ENCODE peak calls at places on chromosomes 16 and 17, in four cellular contexts. One of them, this sample, is unnamed.
A peak's percentile ranks its signal among the peaks of the same experiment; 100 is the strongest.

GRCh38 chr16:84228321-84228838 is 11.4 kb downstream of the KCNG4 start:
- DNase-seq in sigmoid colon: peak; percentile 83
- DNase-seq in upper lobe of right lung: peak; percentile 81
- DNase-seq in pancreas: peak; percentile 3
- DNase-seq in this sample: no peak

GRCh38 chr16:78780808-78781207 is 681.4 kb downstream of the WWOX start:
- DNase-seq in sigmoid colon: no peak
- DNase-seq in upper lobe of right lung: no peak
- DNase-seq in pancreas: no peak
- DNase-seq in this sample: no peak

GRCh38 chr16:29825145-29826044 is 5.1 kb downstream of the MVP start:
- DNase-seq in sigmoid colon: peak; percentile 90
- DNase-seq in upper lobe of right lung: no peak
- DNase-seq in pancreas: no peak
- DNase-seq in this sample: no peak

GRCh38 chr17:80624864-80625263 is 80.2 kb downstream of the RPTOR start:
- DNase-seq in sigmoid colon: no peak
- DNase-seq in upper lobe of right lung: no peak
- DNase-seq in pancreas: no peak
- DNase-seq in this sample: no peak

GRCh38 chr17:47257651-47258339 is 4.2 kb downstream of the ITGB3 start:
- DNase-seq in sigmoid colon: no peak
- DNase-seq in upper lobe of right lung: no peak
- DNase-seq in pancreas: no peak
- DNase-seq in this sample: no peak

GRCh38 chr16:22189473-22190168 is 16.5 kb upstream of the EEF2K start:
- DNase-seq in sigmoid colon: peak; percentile 86
- DNase-seq in upper lobe of right lung: peak; percentile 68
- DNase-seq in pancreas: peak; percentile 41
- DNase-seq in this sample: no peak

GRCh38 chr16:31568577-31569359 is 41.1 kb downstream of the AHSP start:
- DNase-seq in sigmoid colon: no peak
- DNase-seq in upper lobe of right lung: peak; percentile 83
- DNase-seq in pancreas: no peak
- DNase-seq in this sample: peak; percentile 68

GRCh38 chr16:52016387-52016786 is 530.6 kb downstream of the TOX3 start:
- DNase-seq in sigmoid colon: no peak
- DNase-seq in upper lobe of right lung: no peak
- DNase-seq in pancreas: no peak
- DNase-seq in this sample: no peak

GRCh38 chr17:17305282-17305801 is 2.2 kb downstream of the NT5M start:
- DNase-seq in sigmoid colon: no peak
- DNase-seq in upper lobe of right lung: no peak
- DNase-seq in pancreas: no peak
- DNase-seq in this sample: peak; percentile 53

GRCh38 chr17:61794792-61795191 is 68.5 kb downstream of the BRIP1 start:
- DNase-seq in sigmoid colon: no peak
- DNase-seq in upper lobe of right lung: no peak
- DNase-seq in pancreas: no peak
- DNase-seq in this sample: no peak

GRCh38 chr16:72493681-72494415 is 321.9 kb upstream of the PMFBP1 start:
- DNase-seq in sigmoid colon: no peak
- DNase-seq in upper lobe of right lung: no peak
- DNase-seq in pancreas: no peak
- DNase-seq in this sample: no peak

GRCh38 chr16:58792188-58792587 is 58.1 kb upstream of the GOT2 start:
- DNase-seq in sigmoid colon: no peak
- DNase-seq in upper lobe of right lung: no peak
- DNase-seq in pancreas: no peak
- DNase-seq in this sample: no peak

GRCh38 chr16:50326835-50327465 is 41.8 kb downstream of the BRD7 start:
- DNase-seq in sigmoid colon: no peak
- DNase-seq in upper lobe of right lung: no peak
- DNase-seq in pancreas: no peak
- DNase-seq in this sample: no peak

GRCh38 chr16:58011652-58012051 is 10.4 kb downstream of the USB1 start:
- DNase-seq in sigmoid colon: no peak
- DNase-seq in upper lobe of right lung: no peak
- DNase-seq in pancreas: no peak
- DNase-seq in this sample: no peak

GRCh38 chr17:62621223-62621622 is 6.2 kb upstream of the MRC2 start:
- DNase-seq in sigmoid colon: no peak
- DNase-seq in upper lobe of right lung: no peak
- DNase-seq in pancreas: no peak
- DNase-seq in this sample: no peak

GRCh38 chr16:3173892-3174617 is 13.9 kb upstream of the OR1F1 start:
- DNase-seq in sigmoid colon: peak; percentile 48
- DNase-seq in upper lobe of right lung: no peak
- DNase-seq in pancreas: no peak
- DNase-seq in this sample: no peak

GRCh38 chr17:2247005-2247404 is 56.6 kb downstream of the SMG6 start:
- DNase-seq in sigmoid colon: no peak
- DNase-seq in upper lobe of right lung: no peak
- DNase-seq in pancreas: no peak
- DNase-seq in this sample: no peak

GRCh38 chr16:10625595-10626357 is 45.4 kb upstream of the EMP2 start:
- DNase-seq in sigmoid colon: no peak
- DNase-seq in upper lobe of right lung: no peak
- DNase-seq in pancreas: no peak
- DNase-seq in this sample: no peak

GRCh38 chr16:12146966-12147365 is 170.4 kb downstream of the SNX29 start:
- DNase-seq in sigmoid colon: no peak
- DNase-seq in upper lobe of right lung: no peak
- DNase-seq in pancreas: no peak
- DNase-seq in this sample: no peak

GRCh38 chr16:1183235-1183907 is 30.5 kb downstream of the CACNA1H start:
- DNase-seq in sigmoid colon: peak; percentile 90
- DNase-seq in upper lobe of right lung: no peak
- DNase-seq in pancreas: no peak
- DNase-seq in this sample: no peak
- H3K4me3 ChIP-seq in sigmoid colon: peak overlapping the region; percentile 29
- H3K4me3 ChIP-seq in upper lobe of right lung: no peak overlapping the region
- H3K4me3 ChIP-seq in pancreas: no peak overlapping the region
- H3K4me3 ChIP-seq in this sample: no peak overlapping the region

GRCh38 chr17:31391496-31391949 is at the start of gene RAB11FIP4:
- DNase-seq in sigmoid colon: no peak
- DNase-seq in upper lobe of right lung: no peak
- DNase-seq in pancreas: no peak
- DNase-seq in this sample: peak; percentile 85
- H3K4me3 ChIP-seq in sigmoid colon: peak within 1 kb of the TSS; percentile 51
- H3K4me3 ChIP-seq in upper lobe of right lung: peak within 1 kb of the TSS; percentile 39
- H3K4me3 ChIP-seq in pancreas: peak within 1 kb of the TSS; percentile 31
- H3K4me3 ChIP-seq in this sample: peak within 1 kb of the TSS; percentile 18

GRCh38 chr17:50355701-50356341 is 9.9 kb downstream of the XYLT2 start:
- DNase-seq in sigmoid colon: peak; percentile 62
- DNase-seq in upper lobe of right lung: peak; percentile 59
- DNase-seq in pancreas: no peak
- DNase-seq in this sample: no peak

GRCh38 chr17:50355336-50355700 is 9.4 kb downstream of the XYLT2 start:
- DNase-seq in sigmoid colon: peak; percentile 49
- DNase-seq in upper lobe of right lung: no peak
- DNase-seq in pancreas: no peak
- DNase-seq in this sample: no peak

GRCh38 chr17:50356892-50357510 is 11.1 kb downstream of the XYLT2 start:
- DNase-seq in sigmoid colon: peak; percentile 46
- DNase-seq in upper lobe of right lung: no peak
- DNase-seq in pancreas: no peak
- DNase-seq in this sample: peak; percentile 66

GRCh38 chr17:50354776-50355175 is 8.8 kb downstream of the XYLT2 start:
- DNase-seq in sigmoid colon: peak; percentile 55
- DNase-seq in upper lobe of right lung: peak; percentile 39
- DNase-seq in pancreas: no peak
- DNase-seq in this sample: no peak

DNA sequence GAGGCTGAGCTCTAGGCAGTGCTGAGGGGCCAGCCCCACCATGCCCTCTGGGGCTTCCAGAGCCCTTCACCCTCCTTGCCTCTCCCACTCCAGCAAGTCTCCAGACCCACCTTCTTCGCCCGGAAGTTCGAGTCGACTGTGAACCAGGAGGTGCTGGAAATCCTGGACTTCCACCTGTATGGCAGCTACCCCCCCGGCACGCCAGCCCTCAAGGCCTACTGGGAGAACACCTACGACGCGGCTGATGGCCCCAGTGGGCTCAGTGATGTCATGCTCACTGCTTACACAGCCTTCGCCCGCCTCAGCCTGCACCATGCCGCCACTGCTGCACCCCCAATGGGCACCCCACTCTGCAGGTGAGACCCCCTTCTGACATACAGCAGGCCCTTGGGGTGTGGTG is 10.5 kb downstream of the XYLT2 start:
- DNase-seq in sigmoid colon: peak; percentile 64
- DNase-seq in upper lobe of right lung: no peak
- DNase-seq in pancreas: no peak
- DNase-seq in this sample: no peak
- H3K4me3 ChIP-seq in sigmoid colon: no peak overlapping the region
- H3K4me3 ChIP-seq in upper lobe of right lung: no peak overlapping the region
- H3K4me3 ChIP-seq in pancreas: no peak overlapping the region
- H3K4me3 ChIP-seq in this sample: no peak overlapping the region

GRCh38 chr17:15263680-15264079 is 1.4 kb downstream of the PMP22 start:
- DNase-seq in sigmoid colon: no peak
- DNase-seq in upper lobe of right lung: no peak
- DNase-seq in pancreas: no peak
- DNase-seq in this sample: no peak
- H3K4me3 ChIP-seq in sigmoid colon: peak overlapping the region; percentile 90
- H3K4me3 ChIP-seq in upper lobe of right lung: peak overlapping the region; percentile 62
- H3K4me3 ChIP-seq in pancreas: no peak overlapping the region
- H3K4me3 ChIP-seq in this sample: no peak overlapping the region